ENCODE peak calls at places on chromosomes 11 and 22, in eight cellular contexts. One of them, this sample, is unnamed.

GRCh38 chr11:20159680-20160381 is 444 bp downstream of the DBX1 start:
- DNase-seq in activated T-cell treated with anti-CD3 and anti-CD28 coated beads, Interleukin-2, amount 50 U/mL, for 24 hours: no peak
- DNase-seq in NCI-H187 treated with DMSO at 0.1 percent for 48 hours: no peak
- DNase-seq in activated CD4-positive, CD25-positive, alpha-beta regulatory T cell: no peak
- DNase-seq in Caki2: no peak
- DNase-seq in midbrain: no peak
- DNase-seq in pancreas: no peak
- DNase-seq in NCI-H510A treated with DMSO at 0.1 percent for 48 hours: no peak
- DNase-seq in this sample: no peak

GRCh38 chr22:43396321-43396933 is 15.4 kb upstream of the MPPED1 start:
- DNase-seq in activated T-cell treated with anti-CD3 and anti-CD28 coated beads, Interleukin-2, amount 50 U/mL, for 24 hours: no peak
- DNase-seq in NCI-H187 treated with DMSO at 0.1 percent for 48 hours: no peak
- DNase-seq in activated CD4-positive, CD25-positive, alpha-beta regulatory T cell: no peak
- DNase-seq in Caki2: no peak
- DNase-seq in midbrain: no peak
- DNase-seq in pancreas: no peak
- DNase-seq in NCI-H510A treated with DMSO at 0.1 percent for 48 hours: no peak
- DNase-seq in this sample: no peak

GRCh38 chr11:126925321-126926093 is 75.1 kb downstream of the KIRREL3 start:
- DNase-seq in activated T-cell treated with anti-CD3 and anti-CD28 coated beads, Interleukin-2, amount 50 U/mL, for 24 hours: no peak
- DNase-seq in NCI-H187 treated with DMSO at 0.1 percent for 48 hours: no peak
- DNase-seq in activated CD4-positive, CD25-positive, alpha-beta regulatory T cell: no peak
- DNase-seq in Caki2: no peak
- DNase-seq in midbrain: peak
- DNase-seq in pancreas: no peak
- DNase-seq in NCI-H510A treated with DMSO at 0.1 percent for 48 hours: no peak
- DNase-seq in this sample: no peak

GRCh38 chr22:27616033-27616432 is 185.5 kb downstream of the MN1 start:
- DNase-seq in activated T-cell treated with anti-CD3 and anti-CD28 coated beads, Interleukin-2, amount 50 U/mL, for 24 hours: no peak
- DNase-seq in NCI-H187 treated with DMSO at 0.1 percent for 48 hours: no peak
- DNase-seq in activated CD4-positive, CD25-positive, alpha-beta regulatory T cell: no peak
- DNase-seq in Caki2: no peak
- DNase-seq in midbrain: no peak
- DNase-seq in pancreas: no peak
- DNase-seq in NCI-H510A treated with DMSO at 0.1 percent for 48 hours: no peak
- DNase-seq in this sample: no peak

GRCh38 chr22:19120829-19121630 is 1.2 kb downstream of the DGCR2 start:
- DNase-seq in activated T-cell treated with anti-CD3 and anti-CD28 coated beads, Interleukin-2, amount 50 U/mL, for 24 hours: no peak
- DNase-seq in NCI-H187 treated with DMSO at 0.1 percent for 48 hours: no peak
- DNase-seq in activated CD4-positive, CD25-positive, alpha-beta regulatory T cell: no peak
- DNase-seq in Caki2: peak
- DNase-seq in midbrain: no peak
- DNase-seq in pancreas: peak
- DNase-seq in NCI-H510A treated with DMSO at 0.1 percent for 48 hours: no peak
- DNase-seq in this sample: no peak

GRCh38 chr11:1920128-1920908 is 815 bp downstream of the TNNT3 start:
- DNase-seq in activated T-cell treated with anti-CD3 and anti-CD28 coated beads, Interleukin-2, amount 50 U/mL, for 24 hours: no peak
- DNase-seq in NCI-H187 treated with DMSO at 0.1 percent for 48 hours: no peak
- DNase-seq in activated CD4-positive, CD25-positive, alpha-beta regulatory T cell: no peak
- DNase-seq in Caki2: no peak
- DNase-seq in midbrain: no peak
- DNase-seq in pancreas: no peak
- DNase-seq in NCI-H510A treated with DMSO at 0.1 percent for 48 hours: no peak
- DNase-seq in this sample: no peak

GRCh38 chr22:49632199-49633009 is 195.3 kb downstream of the BRD1 start:
- DNase-seq in activated T-cell treated with anti-CD3 and anti-CD28 coated beads, Interleukin-2, amount 50 U/mL, for 24 hours: no peak
- DNase-seq in NCI-H187 treated with DMSO at 0.1 percent for 48 hours: no peak
- DNase-seq in activated CD4-positive, CD25-positive, alpha-beta regulatory T cell: no peak
- DNase-seq in Caki2: peak
- DNase-seq in midbrain: peak
- DNase-seq in pancreas: peak
- DNase-seq in NCI-H510A treated with DMSO at 0.1 percent for 48 hours: peak
- DNase-seq in this sample: no peak

GRCh38 chr11:12079726-12080556 is 30.4 kb upstream of the MICAL2 start:
- DNase-seq in activated T-cell treated with anti-CD3 and anti-CD28 coated beads, Interleukin-2, amount 50 U/mL, for 24 hours: no peak
- DNase-seq in NCI-H187 treated with DMSO at 0.1 percent for 48 hours: no peak
- DNase-seq in activated CD4-positive, CD25-positive, alpha-beta regulatory T cell: no peak
- DNase-seq in Caki2: peak
- DNase-seq in midbrain: no peak
- DNase-seq in pancreas: no peak
- DNase-seq in NCI-H510A treated with DMSO at 0.1 percent for 48 hours: no peak
- DNase-seq in this sample: no peak

GRCh38 chr11:123773026-123773425 is 18.7 kb upstream of the OR6X1 start:
- DNase-seq in activated T-cell treated with anti-CD3 and anti-CD28 coated beads, Interleukin-2, amount 50 U/mL, for 24 hours: no peak
- DNase-seq in NCI-H187 treated with DMSO at 0.1 percent for 48 hours: no peak
- DNase-seq in activated CD4-positive, CD25-positive, alpha-beta regulatory T cell: no peak
- DNase-seq in Caki2: no peak
- DNase-seq in midbrain: no peak
- DNase-seq in pancreas: no peak
- DNase-seq in NCI-H510A treated with DMSO at 0.1 percent for 48 hours: no peak
- DNase-seq in this sample: no peak

GRCh38 chr11:129680907-129681306 is 134.7 kb upstream of the TMEM45B start:
- DNase-seq in activated T-cell treated with anti-CD3 and anti-CD28 coated beads, Interleukin-2, amount 50 U/mL, for 24 hours: no peak
- DNase-seq in NCI-H187 treated with DMSO at 0.1 percent for 48 hours: no peak
- DNase-seq in activated CD4-positive, CD25-positive, alpha-beta regulatory T cell: no peak
- DNase-seq in Caki2: no peak
- DNase-seq in midbrain: no peak
- DNase-seq in pancreas: no peak
- DNase-seq in NCI-H510A treated with DMSO at 0.1 percent for 48 hours: no peak
- DNase-seq in this sample: no peak

GRCh38 chr11:1572200-1573076 is at the start of gene DUSP8:
- DNase-seq in activated T-cell treated with anti-CD3 and anti-CD28 coated beads, Interleukin-2, amount 50 U/mL, for 24 hours: peak
- DNase-seq in NCI-H187 treated with DMSO at 0.1 percent for 48 hours: peak
- DNase-seq in activated CD4-positive, CD25-positive, alpha-beta regulatory T cell: peak
- DNase-seq in Caki2: peak
- DNase-seq in midbrain: peak
- DNase-seq in pancreas: peak
- DNase-seq in NCI-H510A treated with DMSO at 0.1 percent for 48 hours: peak
- DNase-seq in this sample: peak

GRCh38 chr22:45263790-45264269 is 20.9 kb upstream of the UPK3A start:
- DNase-seq in activated T-cell treated with anti-CD3 and anti-CD28 coated beads, Interleukin-2, amount 50 U/mL, for 24 hours: no peak
- DNase-seq in NCI-H187 treated with DMSO at 0.1 percent for 48 hours: no peak
- DNase-seq in activated CD4-positive, CD25-positive, alpha-beta regulatory T cell: no peak
- DNase-seq in Caki2: peak
- DNase-seq in midbrain: peak
- DNase-seq in pancreas: peak
- DNase-seq in NCI-H510A treated with DMSO at 0.1 percent for 48 hours: peak
- DNase-seq in this sample: no peak

This sample was measured in NCI-H2081 treated with DMSO at 0.1 percent for 48 hours.